ENCODE peak calls at places on chromosomes 3 and 15, in six cellular contexts. G is GM12878, X is endothelial cell of umbilical vein, H is GM23248, C is neuronal stem cell, R is IMR-90. A is an unnamed sample. For H3K9me3, the result is how much of the 10 kb centered on the place peaks cover.

GRCh38 chr15:86608461-86608860 is 528.8 kb downstream of the AGBL1 start:
- DNase-seq in R (no peak), G (no peak), H (no peak), C (no peak), X (no peak), A (no peak)

GRCh38 chr3:136753112-136753939 is 1.1 kb upstream of the STAG1 start:
- DNase-seq in X (no peak), R (no peak), C (no peak), H (peak), G (no peak), A (no peak)

GRCh38 chr3:177427096-177427495 is 229.8 kb upstream of the TBL1XR1 start:
- DNase-seq in X (no peak), G (peak), R (no peak), C (no peak), H (no peak), A (no peak)

GRCh38 chr3:10387881-10388621 is 67.1 kb upstream of the SEC13 start:
- DNase-seq in H (peak), G (no peak), C (peak), X (no peak), R (peak), A (peak)

GRCh38 chr3:126389112-126389791 is 5.5 kb upstream of the CFAP100 start:
- DNase-seq in G (no peak), R (peak), X (peak), C (peak), H (peak), A (peak)

GRCh38 chr15:55742498-55742926 is 440 bp downstream of the PRTG start:
- DNase-seq in R (peak), X (peak), G (no peak), C (no peak), H (peak), A (peak)

GRCh38 chr15:58307313-58307961 is 124.4 kb upstream of the LIPC start:
- DNase-seq in G (no peak), X (no peak), C (peak), H (peak), R (peak), A (peak)

GRCh38 chr15:57652481-57652880 is 54.0 kb upstream of the POLR2M start:
- DNase-seq in G (no peak), X (no peak), C (no peak), R (no peak), H (no peak), A (no peak)

GRCh38 chr3:129703913-129704312 is 97.4 kb upstream of the PLXND1 start:
- DNase-seq in X (no peak), C (no peak), R (peak), G (no peak), H (no peak), A (peak)

GRCh38 chr15:36370735-36371115 is 208.7 kb upstream of the CDIN1 start:
- DNase-seq in X (peak), R (peak), G (no peak), C (no peak), H (peak), A (peak)

GRCh38 chr3:124829819-124830554 is 57.2 kb downstream of the ITGB5 start:
- DNase-seq in G (no peak), H (peak), X (no peak), C (no peak), R (no peak), A (no peak)

GRCh38 chr3:38374221-38374620 is 27.6 kb downstream of the XYLB start:
- DNase-seq in R (no peak), H (no peak), X (no peak), C (no peak), G (no peak), A (no peak)

GRCh38 chr3:16817201-16817600 is 67.6 kb upstream of the PLCL2 start:
- DNase-seq in G (no peak), R (no peak), H (peak), X (peak), C (no peak), A (peak)

GRCh38 chr3:132785292-132785691 is 63.1 kb upstream of the NPHP3 start:
- DNase-seq in C (no peak), H (peak), X (peak), G (no peak), R (no peak), A (peak)

GRCh38 chr3:192819001-192819569 is 91.7 kb upstream of the FGF12 start:
- DNase-seq in C (no peak), X (peak), G (peak), R (peak), H (peak), A (peak)

GRCh38 chr3:127038923-127039581 is 56.1 kb downstream of the PLXNA1 start:
- DNase-seq in R (no peak), X (no peak), G (no peak), H (no peak), C (no peak), A (no peak)

GRCh38 chr15:73583568-73583967 is 49.6 kb downstream of the NPTN start:
- DNase-seq in H (no peak), G (no peak), X (no peak), R (no peak), C (no peak), A (no peak)

GRCh38 chr3:182989566-182989965 is 9.2 kb upstream of the DCUN1D1 start:
- DNase-seq in C (no peak), R (no peak), H (no peak), G (no peak), X (no peak), A (no peak)

GRCh38 chr3:31165399-31165860 is 271.0 kb upstream of the GADL1 start:
- DNase-seq in R (peak), H (peak), C (no peak), X (peak), G (no peak), A (no peak)

GRCh38 chr3:11551019-11551418 is 92.7 kb downstream of the VGLL4 start:
- DNase-seq in R (no peak), X (no peak), G (no peak), C (no peak), H (peak), A (no peak)

GRCh38 chr3:195284842-195285241 is 13.9 kb upstream of the XXYLT1 start:
- DNase-seq in C (no peak), G (no peak), R (no peak), X (no peak), H (no peak), A (no peak)

GRCh38 chr3:148158210-148158609 is 539.5 kb upstream of the AGTR1 start:
- DNase-seq in G (no peak), C (no peak), R (peak), H (peak), X (peak), A (peak)

GRCh38 chr3:55434789-55435188 is 52.3 kb downstream of the WNT5A start:
- DNase-seq in R (peak), H (peak), X (no peak), G (no peak), C (no peak), A (peak)

GRCh38 chr3:156307704-156308103 is 187.3 kb downstream of the KCNAB1 start:
- DNase-seq in C (no peak), R (peak), H (peak), G (no peak), X (peak), A (peak)

GRCh38 chr3:133896002-133896761 is 500 bp upstream of the RAB6B start:
- DNase-seq in R (no peak), H (peak), G (no peak), X (no peak), C (no peak), A (peak)
- H3K9ac ChIP-seq in R (no peak), H (peak), G (no peak), X (peak), C (peak), A (peak)

GRCh38 chr15:94503293-94503692 is 271.9 kb downstream of the MCTP2 start:
- DNase-seq in H (no peak), R (no peak), C (no peak), X (no peak), G (no peak), A (no peak)

DNA sequence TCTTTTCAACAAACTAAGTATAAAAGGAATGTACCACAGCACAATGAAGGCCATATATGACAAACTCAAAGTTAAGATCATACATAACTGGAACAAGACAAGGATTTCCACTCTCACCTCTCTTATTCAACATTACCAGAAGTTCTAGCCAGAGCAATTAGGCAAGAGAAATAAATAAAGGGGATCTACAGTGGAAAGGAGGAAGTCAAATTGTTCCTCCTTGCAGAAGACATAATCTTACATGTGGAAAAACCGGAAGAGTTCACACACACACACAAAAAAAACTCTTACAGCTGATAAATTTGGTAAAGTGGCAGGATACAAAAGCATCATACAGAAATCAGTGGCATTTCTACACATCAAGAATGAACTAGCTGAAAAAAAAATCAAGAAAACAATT is 277.9 kb downstream of the MCTP2 start:
- DNase-seq in H (no peak), G (no peak), R (no peak), C (no peak), X (no peak), A (no peak)
- H3K9me3 ChIP-seq in H (under half), G (under half), R (under half), C (under half), X (under half), A (under half)

GRCh38 chr3:120741320-120741719 is 996 bp downstream of the RABL3 start:
- DNase-seq in G (no peak), H (no peak), C (no peak), R (no peak), X (no peak), A (no peak)
- H3K9ac ChIP-seq in G (peak), H (peak), C (no peak), R (peak), X (no peak), A (peak)

GRCh38 chr15:93826798-93827197 is 404.6 kb upstream of the MCTP2 start:
- DNase-seq in G (no peak), X (no peak), C (no peak), H (no peak), R (no peak), A (no peak)

GRCh38 chr15:93830221-93830765 is 401.1 kb upstream of the MCTP2 start:
- DNase-seq in C (no peak), H (no peak), X (no peak), G (no peak), R (no peak), A (no peak)

GRCh38 chr15:93835378-93835777 is 396.0 kb upstream of the MCTP2 start:
- DNase-seq in H (no peak), G (no peak), X (no peak), C (no peak), R (no peak), A (no peak)

GRCh38 chr15:93829115-93829849 is 402.1 kb upstream of the MCTP2 start:
- DNase-seq in C (no peak), R (no peak), H (peak), X (no peak), G (no peak), A (no peak)

DNA sequence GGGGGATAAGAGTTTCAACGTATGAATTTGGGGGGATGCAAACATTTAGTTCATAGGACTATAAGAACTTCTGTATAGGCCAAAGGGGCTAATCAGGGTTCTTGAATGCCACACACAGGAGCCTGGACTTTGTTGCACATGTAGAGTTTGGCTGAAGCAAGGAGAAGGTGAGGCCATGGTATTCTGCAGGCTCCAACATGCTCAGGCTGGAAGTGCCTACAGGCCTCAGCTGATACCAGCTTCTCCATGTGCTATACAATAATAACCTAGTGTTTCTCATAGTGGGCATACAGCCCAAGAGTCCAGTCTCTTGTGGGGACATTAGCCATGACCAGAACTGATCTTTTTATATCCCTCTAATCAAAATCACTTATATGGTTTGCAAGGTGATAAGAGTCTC is 399.7 kb upstream of the MCTP2 start:
- DNase-seq in X (no peak), R (no peak), G (no peak), C (no peak), H (no peak), A (no peak)
- H3K9me3 ChIP-seq in X (under half), R (under half), G (under half), C (under half), H (under half), A (under half)

DNA sequence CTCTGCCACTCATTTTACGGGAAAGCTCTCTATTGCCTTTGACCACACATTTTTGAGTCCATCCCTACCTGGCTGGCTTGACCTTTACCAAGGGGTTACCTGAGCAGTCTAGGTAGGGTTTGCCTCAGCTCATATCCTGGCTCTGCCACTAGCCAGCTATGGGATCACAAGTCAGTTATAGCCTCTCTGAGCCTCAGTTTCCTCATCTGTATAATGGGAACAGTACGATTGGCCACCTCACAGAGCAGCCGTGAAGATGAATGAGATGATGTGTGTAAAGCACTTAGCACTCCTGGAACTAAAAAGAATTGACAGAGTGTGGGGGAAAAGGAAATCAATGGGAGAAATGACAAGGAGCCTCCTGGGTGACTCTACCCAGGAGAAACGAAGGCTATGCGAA is 28.0 kb downstream of the SPATA12 start:
- DNase-seq in X (no peak), C (no peak), G (no peak), H (no peak), R (no peak), A (no peak)
- H3K9ac ChIP-seq in X (no peak), C (no peak), G (no peak), H (no peak), R (no peak), A (no peak)

GRCh38 chr3:194145702-194146101 is 9.8 kb downstream of the HES1 start:
- DNase-seq in G (no peak), C (no peak), R (no peak), X (no peak), H (no peak), A (no peak)

GRCh38 chr3:194142156-194142910 is 6.4 kb downstream of the HES1 start:
- DNase-seq in H (peak), R (no peak), X (peak), G (no peak), C (no peak), A (no peak)

GRCh38 chr3:194150252-194150934 is 14.4 kb downstream of the HES1 start:
- DNase-seq in C (no peak), H (no peak), X (no peak), R (no peak), G (no peak), A (no peak)

GRCh38 chr3:194148383-194148782 is 12.4 kb downstream of the HES1 start:
- DNase-seq in C (no peak), X (peak), G (no peak), R (peak), H (no peak), A (peak)

GRCh38 chr3:194147679-194148078 is 11.7 kb downstream of the HES1 start:
- DNase-seq in G (no peak), R (no peak), H (no peak), X (no peak), C (no peak), A (no peak)
- H3K9me3 ChIP-seq in G (under half), R (under half), H (under half), X (under half), C (under half), A (under half)

GRCh38 chr15:70035051-70035718 is 62.5 kb downstream of the TLE3 start:
- DNase-seq in G (no peak), C (no peak), X (no peak), H (no peak), R (no peak), A (no peak)
- H3K9ac ChIP-seq in G (peak), C (no peak), X (no peak), H (no peak), R (no peak), A (no peak)

GRCh38 chr15:29110176-29110575 is 159.4 kb downstream of the NSMCE3 start:
- DNase-seq in H (no peak), X (no peak), R (no peak), G (no peak), C (no peak), A (no peak)
- H3K9me3 ChIP-seq in H (under half), X (under half), R (under half), G (under half), C (under half), A (under half)